ENCODE peak calls at places on chromosomes 5 and 9, in nine cellular contexts. B is iPS DF 6.9, A is tibial nerve, Q is stomach, O is DND-41, L is ovary, S is body of pancreas, W is PC-9, E is breast epithelium. G is an unnamed sample. For H3K4me1, the result is how much of the 10 kb centered on the place peaks cover.

GRCh38 chr5:164578911-164579310 is 1073.5 kb downstream of the MAT2B start:
- DNase-seq in B (no peak), A (no peak), Q (no peak), O (no peak), L (no peak), S (no peak), W (no peak), E (no peak), G (no peak)

GRCh38 chr9:18208166-18209059 is 265.5 kb upstream of the ADAMTSL1 start:
- DNase-seq in B (peak), A (peak), Q (peak), O (peak), L (peak), S (peak), W (peak), E (peak), G (no peak)

GRCh38 chr5:175711031-175711430 is 53.2 kb downstream of the HRH2 start:
- DNase-seq in B (no peak), A (no peak), Q (no peak), O (no peak), L (no peak), S (no peak), W (no peak), E (no peak), G (no peak)

GRCh38 chr5:172646716-172647285 is 5.7 kb downstream of the NEURL1B start:
- DNase-seq in B (no peak), A (no peak), Q (no peak), O (no peak), L (peak), S (no peak), W (no peak), E (no peak), G (no peak)

GRCh38 chr9:133404440-133405002 is 13.3 kb downstream of the REXO4 start:
- DNase-seq in B (no peak), A (no peak), Q (no peak), O (no peak), L (no peak), S (no peak), W (no peak), E (no peak), G (no peak)

GRCh38 chr5:174185506-174185905 is 140.0 kb downstream of the NSG2 start:
- DNase-seq in B (no peak), A (no peak), Q (no peak), O (no peak), L (no peak), S (no peak), W (no peak), E (no peak), G (no peak)

GRCh38 chr5:115946655-115947054 is 15.6 kb upstream of the LVRN start:
- DNase-seq in B (no peak), A (no peak), Q (no peak), O (no peak), L (no peak), S (no peak), W (no peak), E (no peak), G (no peak)

GRCh38 chr9:106179181-106179580 is 484.8 kb downstream of the TMEM38B start:
- DNase-seq in B (no peak), A (no peak), Q (no peak), O (no peak), L (no peak), S (no peak), W (no peak), E (no peak), G (no peak)

GRCh38 chr9:92992549-92992948 is 45.2 kb downstream of the FGD3 start:
- DNase-seq in B (no peak), A (no peak), Q (no peak), O (no peak), L (no peak), S (no peak), W (no peak), E (peak), G (no peak)

GRCh38 chr5:124605516-124605915 is 140.9 kb downstream of the ZNF608 start:
- DNase-seq in B (no peak), A (peak), Q (no peak), O (no peak), L (no peak), S (no peak), W (no peak), E (no peak), G (no peak)

GRCh38 chr9:93967020-93967803 is 12.1 kb upstream of the BARX1 start:
- DNase-seq in B (no peak), A (no peak), Q (no peak), O (no peak), L (no peak), S (no peak), W (no peak), E (no peak), G (no peak)

GRCh38 chr5:72141440-72142271 is 34.4 kb downstream of the MAP1B start:
- DNase-seq in B (no peak), A (no peak), Q (no peak), O (no peak), L (peak), S (no peak), W (peak), E (no peak), G (no peak)

GRCh38 chr5:55003432-55004065 is 18.2 kb upstream of the ESM1 start:
- DNase-seq in B (no peak), A (no peak), Q (no peak), O (no peak), L (no peak), S (no peak), W (no peak), E (no peak), G (no peak)

DNA sequence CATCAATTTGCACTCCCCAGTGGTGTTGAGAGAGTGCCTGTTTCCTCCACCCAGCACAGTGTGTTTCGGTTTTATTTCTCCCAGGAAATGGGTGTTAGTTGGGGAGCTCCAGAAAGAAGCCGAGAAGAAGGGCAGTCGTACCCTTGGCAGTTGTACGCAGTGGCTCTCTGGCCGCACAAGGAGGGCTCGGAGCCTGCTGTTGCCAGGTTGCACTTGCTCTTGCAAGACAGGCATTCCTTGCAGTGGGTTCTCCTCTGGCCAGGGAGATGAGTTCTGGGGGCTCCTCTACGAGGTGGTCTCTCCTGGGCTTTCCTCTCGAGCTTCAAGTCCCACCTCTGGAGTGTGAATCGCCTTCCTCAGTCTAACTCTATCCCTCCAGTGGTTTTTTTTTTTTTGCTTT is 29.1 kb downstream of the QRFP start:
- DNase-seq in B (no peak), A (no peak), Q (no peak), O (no peak), L (no peak), S (no peak), W (no peak), E (no peak), G (no peak)
- H3K4me1 ChIP-seq in B (under half), A (under half), Q (under half), O (under half), L (under half), S (under half), W (under half), E (under half), G (under half)

GRCh38 chr9:4828776-4829175 is 36.0 kb downstream of the RCL1 start:
- DNase-seq in B (no peak), A (no peak), Q (no peak), O (no peak), L (no peak), S (peak), W (no peak), E (no peak), G (no peak)
- H3K4me1 ChIP-seq in B (under half), A (under half), Q (under half), O (under half), L (under half), S (under half), W (under half), E (under half), G (under half)

GRCh38 chr5:80187274-80187673 is 68.6 kb downstream of the SERINC5 start:
- DNase-seq in B (no peak), A (no peak), Q (no peak), O (no peak), L (no peak), S (no peak), W (no peak), E (no peak), G (no peak)

GRCh38 chr5:80184235-80185023 is 71.4 kb downstream of the SERINC5 start:
- DNase-seq in B (peak), A (no peak), Q (peak), O (no peak), L (no peak), S (peak), W (peak), E (no peak), G (no peak)

GRCh38 chr5:80182802-80183645 is 72.8 kb downstream of the SERINC5 start:
- DNase-seq in B (no peak), A (no peak), Q (no peak), O (peak), L (no peak), S (no peak), W (peak), E (no peak), G (no peak)

GRCh38 chr5:80186634-80187033 is 69.2 kb downstream of the SERINC5 start:
- DNase-seq in B (no peak), A (no peak), Q (peak), O (no peak), L (no peak), S (no peak), W (peak), E (no peak), G (peak)

DNA sequence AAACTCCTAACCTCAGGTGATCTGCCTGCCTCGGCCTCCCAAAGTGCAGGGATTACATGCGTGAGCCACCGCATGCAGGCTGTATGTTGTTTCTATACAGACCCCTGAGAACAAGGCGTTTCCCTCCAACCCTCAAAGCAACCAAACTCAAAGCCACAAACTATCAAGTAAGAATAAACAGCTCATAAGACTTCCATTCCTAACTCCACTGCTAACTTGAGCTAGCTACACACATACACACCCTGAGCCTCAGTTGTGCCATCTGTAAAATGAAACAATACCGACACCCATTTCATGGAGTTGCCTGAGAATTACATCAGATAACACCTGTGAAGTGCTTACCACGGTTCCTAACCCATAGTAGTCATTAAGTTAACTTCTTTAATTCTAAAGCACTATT is 70.8 kb downstream of the SERINC5 start:
- DNase-seq in B (no peak), A (no peak), Q (no peak), O (no peak), L (no peak), S (no peak), W (no peak), E (no peak), G (no peak)
- H3K4me1 ChIP-seq in B (under half), A (under half), Q (under half), O (half or more), L (under half), S (half or more), W (half or more), E (under half), G (half or more)

GRCh38 chr5:57316798-57317327 is 143.0 kb downstream of the GPBP1 start:
- DNase-seq in B (no peak), A (no peak), Q (no peak), O (no peak), L (peak), S (no peak), W (peak), E (no peak), G (no peak)
- H3K4me1 ChIP-seq in B (under half), A (under half), Q (under half), O (under half), L (under half), S (under half), W (under half), E (under half), G (under half)

GRCh38 chr5:131381011-131381410 is 117.2 kb downstream of the CDC42SE2 start:
- DNase-seq in B (no peak), A (no peak), Q (no peak), O (no peak), L (no peak), S (no peak), W (no peak), E (no peak), G (no peak)

GRCh38 chr5:131384616-131385214 is 120.9 kb downstream of the CDC42SE2 start:
- DNase-seq in B (no peak), A (no peak), Q (no peak), O (no peak), L (no peak), S (no peak), W (no peak), E (no peak), G (no peak)

GRCh38 chr5:131381792-131382191 is 117.9 kb downstream of the CDC42SE2 start:
- DNase-seq in B (no peak), A (no peak), Q (no peak), O (no peak), L (no peak), S (no peak), W (no peak), E (no peak), G (no peak)

GRCh38 chr5:131384181-131384580 is 120.3 kb downstream of the CDC42SE2 start:
- DNase-seq in B (no peak), A (no peak), Q (no peak), O (no peak), L (no peak), S (no peak), W (no peak), E (no peak), G (no peak)

DNA sequence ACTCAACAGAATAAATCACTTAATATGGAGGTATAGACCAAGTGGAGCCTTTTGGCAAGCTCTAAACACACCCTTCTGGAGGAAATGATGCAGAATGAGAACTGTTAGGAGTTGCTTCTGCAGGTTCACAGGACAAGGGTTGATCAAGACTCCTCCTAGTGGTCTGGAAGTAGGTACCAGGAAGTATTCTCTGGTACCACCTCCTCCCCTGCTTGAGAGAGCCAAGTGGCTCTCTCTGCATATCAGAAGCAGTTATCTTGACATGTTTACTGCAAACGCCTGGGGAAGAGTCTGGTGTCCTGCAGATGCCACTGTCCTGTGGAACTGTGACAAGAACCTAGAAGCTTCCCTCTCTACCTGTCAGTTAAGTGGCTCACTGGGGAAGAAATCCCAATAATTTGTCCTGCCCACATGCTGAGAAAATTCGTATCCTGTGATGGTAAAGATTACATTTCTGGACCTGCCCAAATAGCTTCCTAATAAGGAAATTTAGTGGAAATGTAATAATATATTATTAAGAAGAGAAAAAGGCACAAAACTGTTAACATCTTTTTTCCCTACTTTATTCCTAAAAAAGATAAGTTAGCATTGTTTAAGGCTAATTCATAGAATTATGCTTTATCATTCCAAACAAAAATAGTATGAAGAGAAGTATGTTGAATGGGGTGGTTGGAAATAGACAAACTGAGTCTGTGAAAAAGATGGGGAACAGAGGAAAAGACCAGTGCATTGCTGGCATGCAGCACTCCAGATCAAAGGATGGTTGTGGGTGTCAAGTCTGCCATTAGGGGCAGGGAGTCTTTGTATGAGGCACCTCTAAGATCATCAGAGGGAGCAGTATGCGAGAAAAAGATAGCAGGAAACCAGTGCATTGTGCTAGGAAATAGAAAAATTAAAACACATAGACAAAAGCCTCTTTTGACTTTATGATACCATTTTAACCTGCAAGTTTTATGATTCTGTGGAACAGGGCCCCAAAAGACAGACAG is 118.8 kb downstream of the CDC42SE2 start:
- DNase-seq in B (peak), A (no peak), Q (no peak), O (peak), L (no peak), S (peak), W (peak), E (no peak), G (peak)
- H3K4me1 ChIP-seq in B (under half), A (under half), Q (under half), O (under half), L (under half), S (under half), W (under half), E (under half), G (half or more)

DNA sequence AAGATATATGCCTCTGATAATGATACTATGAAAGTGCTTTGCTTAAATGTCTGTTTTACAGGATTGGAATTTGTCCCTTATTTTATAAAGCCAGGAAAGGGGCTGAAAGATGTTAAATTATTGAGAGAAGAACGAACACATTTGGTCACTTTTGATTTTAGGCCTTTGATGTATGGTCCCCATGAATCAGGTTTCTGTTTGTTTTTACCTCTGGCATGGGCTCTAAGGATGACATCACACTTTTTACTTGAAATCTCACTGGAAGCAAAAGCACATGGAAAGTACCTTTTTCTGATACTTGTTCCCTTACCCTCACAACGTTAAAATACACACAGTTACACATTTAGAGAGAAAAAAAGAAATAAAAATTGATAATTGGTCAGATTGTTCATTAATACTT is 6.9 kb downstream of the OTULIN start:
- DNase-seq in B (no peak), A (no peak), Q (no peak), O (no peak), L (no peak), S (no peak), W (no peak), E (no peak), G (no peak)
- H3K4me1 ChIP-seq in B (under half), A (under half), Q (under half), O (under half), L (under half), S (half or more), W (under half), E (under half), G (under half)

GRCh38 chr9:136530472-136531089 is 15.3 kb downstream of the NOTCH1 start:
- DNase-seq in B (no peak), A (no peak), Q (no peak), O (no peak), L (no peak), S (no peak), W (no peak), E (no peak), G (no peak)
- H3K4me1 ChIP-seq in B (under half), A (half or more), Q (half or more), O (under half), L (under half), S (half or more), W (under half), E (under half), G (half or more)

GRCh38 chr5:132218321-132218720 is 9.3 kb downstream of the P4HA2 start:
- DNase-seq in B (no peak), A (no peak), Q (no peak), O (no peak), L (no peak), S (no peak), W (no peak), E (no peak), G (no peak)
- H3K4me1 ChIP-seq in B (under half), A (under half), Q (under half), O (under half), L (under half), S (half or more), W (under half), E (under half), G (under half)

G was measured in naive thymus-derived CD4-positive, alpha-beta T cell.